ENCODE peak calls at places on chromosomes 5 and 9, in five cellular contexts. J is GM12878, B is A549, L is HepG2, P is K562. R is an unnamed sample.

GRCh38 chr5:140672455-140673186 is 755 bp downstream of the DND1 start:
- DNase-seq in L (no peak), J (no peak), P (no peak), B (no peak), R (peak; percentile 50)

GRCh38 chr9:121179930-121180681 is 21.6 kb downstream of the RAB14 start:
- DNase-seq in B (no peak), J (no peak), L (no peak), P (no peak), R (no peak)

GRCh38 chr5:147565524-147565923 is 55.7 kb upstream of the DPYSL3 start:
- DNase-seq in L (peak; percentile 17), J (no peak), P (no peak), B (peak; percentile 56), R (no peak)

GRCh38 chr5:38809388-38810359 is 36.1 kb upstream of the OSMR start:
- DNase-seq in L (peak; percentile 68), B (peak; percentile 87), P (peak; percentile 87), J (no peak), R (peak; percentile 83)

GRCh38 chr5:1265026-1265425 is 29.8 kb downstream of the TERT start:
- DNase-seq in J (no peak), P (no peak), B (no peak), L (no peak), R (no peak)

GRCh38 chr5:42268630-42269029 is 154.6 kb upstream of the GHR start:
- DNase-seq in J (no peak), P (no peak), B (no peak), L (no peak), R (peak; percentile 61)

GRCh38 chr5:158174918-158175663 is 316.1 kb upstream of the CLINT1 start:
- DNase-seq in J (peak; percentile 27), B (peak; percentile 59), P (peak; percentile 63), L (peak; percentile 32), R (peak; percentile 71)

GRCh38 chr5:169917425-169917824 is 62.9 kb downstream of the INSYN2B start:
- DNase-seq in L (no peak), J (no peak), B (no peak), P (no peak), R (no peak)

GRCh38 chr5:147481857-147482256 is 28.0 kb downstream of the DPYSL3 start:
- DNase-seq in P (no peak), L (no peak), B (no peak), J (peak; percentile 40), R (no peak)

GRCh38 chr9:18568969-18569368 is 95.0 kb downstream of the ADAMTSL1 start:
- DNase-seq in P (no peak), B (no peak), L (no peak), J (no peak), R (no peak)

GRCh38 chr9:114034663-114035062 is 43.4 kb downstream of the AMBP start:
- DNase-seq in L (no peak), J (no peak), B (no peak), P (no peak), R (no peak)

GRCh38 chr5:59021837-59022514 is 439.1 kb downstream of the RAB3C start:
- DNase-seq in B (no peak), L (no peak), J (no peak), P (no peak), R (no peak)

GRCh38 chr5:57231607-57232006 is 57.7 kb downstream of the GPBP1 start:
- DNase-seq in J (no peak), L (no peak), P (no peak), B (no peak), R (no peak)

GRCh38 chr5:117801583-117801982 is 1186.8 kb downstream of the DTWD2 start:
- DNase-seq in B (no peak), J (no peak), L (no peak), P (no peak), R (no peak)

GRCh38 chr5:111863801-111864200 is 106.8 kb upstream of the NREP start:
- DNase-seq in J (no peak), B (no peak), P (no peak), L (no peak), R (peak; percentile 38)

GRCh38 chr5:43389679-43390329 is 22.4 kb downstream of the CCL28 start:
- DNase-seq in J (peak; percentile 40), L (peak; percentile 87), P (peak; percentile 92), B (peak; percentile 91), R (peak; percentile 95)

GRCh38 chr9:120659617-120660169 is 54.6 kb downstream of the MEGF9 start:
- DNase-seq in P (no peak), L (no peak), J (no peak), B (no peak), R (no peak)

DNA sequence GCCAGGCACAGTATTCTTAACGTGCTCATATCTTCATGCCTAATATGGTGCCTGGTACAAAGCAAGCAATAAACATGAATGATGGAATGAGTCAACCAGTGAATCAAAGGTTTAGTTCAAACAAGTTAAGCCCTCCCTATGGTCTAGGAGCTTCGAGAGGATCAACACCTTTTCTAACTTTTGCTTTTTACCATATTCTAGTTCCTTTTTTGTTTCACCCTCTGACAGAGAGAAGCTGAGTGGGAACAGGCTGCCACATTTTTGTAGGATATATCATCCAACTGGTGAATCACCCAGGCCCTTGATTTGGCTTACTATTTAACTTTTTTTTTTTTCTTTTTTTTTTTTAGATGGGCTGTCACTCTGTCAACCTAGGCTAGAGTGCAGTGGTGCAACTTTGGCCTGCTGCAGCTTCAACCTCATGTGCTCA is 39.3 kb upstream of the TNC start:
- DNase-seq in P (no peak), B (peak; percentile 62), J (no peak), L (no peak), R (no peak)
- H3K4me3 ChIP-seq in P (no peak overlapping the region), B (no peak overlapping the region), J (no peak overlapping the region), L (no peak overlapping the region), R (no peak overlapping the region)

DNA sequence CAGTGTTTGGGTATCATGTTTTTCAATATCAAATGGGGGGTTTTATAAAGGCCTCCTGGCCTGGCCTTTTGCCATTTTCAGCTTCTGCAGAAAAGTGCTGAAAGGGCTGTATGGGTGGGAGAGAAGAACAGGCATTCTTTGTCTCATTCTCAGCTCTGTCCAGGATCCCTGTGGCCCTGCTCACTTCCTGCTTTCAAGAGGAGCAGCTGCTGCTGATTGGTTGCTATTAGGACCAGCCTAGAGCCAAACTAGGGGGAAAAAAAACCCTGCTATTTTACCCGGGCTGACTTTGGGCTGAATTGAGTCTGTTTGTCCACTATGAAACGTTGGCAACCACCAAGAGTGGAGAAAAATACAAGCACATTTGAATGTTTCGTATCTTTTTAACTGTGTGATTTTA is 117.1 kb downstream of the CMYA5 start:
- DNase-seq in B (no peak), J (no peak), P (peak; percentile 18), L (no peak), R (peak; percentile 20)
- TF ChIP-seq MYC in B (no peak), J (no peak), P (no peak), L (no peak), R (no peak)

GRCh38 chr9:126947529-126947928 is 32.9 kb downstream of the RALGPS1 start:
- DNase-seq in J (no peak), P (peak; percentile 13), L (no peak), B (no peak), R (no peak)
- TF ChIP-seq CTCF in J (peak; percentile 36), P (peak; percentile 40), L (peak; percentile 29), B (no peak), R (no peak)

DNA sequence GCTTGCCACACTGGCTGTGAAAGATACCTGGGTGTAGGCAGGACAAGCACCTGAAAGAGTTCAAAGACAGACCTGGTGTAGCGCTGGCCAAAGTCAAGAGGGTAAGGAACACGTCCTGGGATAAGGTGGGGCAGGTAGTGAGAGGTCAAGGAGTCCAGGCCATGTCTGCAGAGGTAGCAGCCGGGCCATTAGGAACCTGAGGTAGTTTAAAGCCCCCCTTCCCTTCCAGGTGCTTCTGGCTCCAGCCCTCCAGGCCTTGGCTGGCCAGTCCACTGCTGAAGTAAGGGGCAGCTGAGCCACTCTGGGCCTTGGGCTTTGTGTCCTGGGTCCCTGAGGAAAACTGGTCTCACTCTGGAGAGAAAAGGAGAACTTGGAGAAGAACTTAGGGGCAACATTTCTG is 13.9 kb upstream of the NR5A1 start:
- DNase-seq in J (no peak), P (no peak), B (no peak), L (no peak), R (no peak)
- H3K4me3 ChIP-seq in J (no peak overlapping the region), P (no peak overlapping the region), B (no peak overlapping the region), L (no peak overlapping the region), R (no peak overlapping the region)

DNA sequence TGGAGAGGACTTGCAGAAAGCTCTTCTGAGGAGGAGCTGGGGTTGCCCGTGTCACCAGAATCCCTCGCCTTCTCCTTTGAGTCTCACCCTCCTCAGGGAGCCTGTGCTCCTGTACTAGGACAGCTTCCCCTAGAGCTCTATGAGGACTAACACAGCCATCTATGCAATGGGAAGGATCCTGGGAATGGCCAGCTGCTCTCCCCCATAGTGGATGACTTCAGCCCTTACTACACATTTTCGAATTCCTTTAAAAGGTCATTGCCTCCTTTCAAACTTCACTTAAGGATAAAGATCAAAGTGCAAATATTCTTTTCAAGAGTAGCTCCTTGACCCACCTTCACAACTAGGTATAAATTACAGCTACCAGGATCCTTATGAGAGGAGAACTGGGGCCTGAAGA is 55.1 kb downstream of the PRDM6 start:
- DNase-seq in P (no peak), J (no peak), L (no peak), B (no peak), R (no peak)
- TF ChIP-seq MYC in P (no peak), J (no peak), L (no peak), B (no peak), R (no peak)

GRCh38 chr9:69004836-69005235 is 9.1 kb downstream of the PRKACG start:
- DNase-seq in J (no peak), B (no peak), P (no peak), L (no peak), R (no peak)
- TF ChIP-seq CTCF in J (no peak), B (no peak), P (no peak), L (no peak), R (no peak)

GRCh38 chr5:149240354-149240998 is 31.2 kb upstream of the AFAP1L1 start:
- DNase-seq in B (no peak), P (peak; percentile 7), L (no peak), J (no peak), R (peak; percentile 68)
- H3K4me3 ChIP-seq in B (no peak overlapping the region), P (no peak overlapping the region), L (no peak overlapping the region), J (no peak overlapping the region), R (no peak overlapping the region)

DNA sequence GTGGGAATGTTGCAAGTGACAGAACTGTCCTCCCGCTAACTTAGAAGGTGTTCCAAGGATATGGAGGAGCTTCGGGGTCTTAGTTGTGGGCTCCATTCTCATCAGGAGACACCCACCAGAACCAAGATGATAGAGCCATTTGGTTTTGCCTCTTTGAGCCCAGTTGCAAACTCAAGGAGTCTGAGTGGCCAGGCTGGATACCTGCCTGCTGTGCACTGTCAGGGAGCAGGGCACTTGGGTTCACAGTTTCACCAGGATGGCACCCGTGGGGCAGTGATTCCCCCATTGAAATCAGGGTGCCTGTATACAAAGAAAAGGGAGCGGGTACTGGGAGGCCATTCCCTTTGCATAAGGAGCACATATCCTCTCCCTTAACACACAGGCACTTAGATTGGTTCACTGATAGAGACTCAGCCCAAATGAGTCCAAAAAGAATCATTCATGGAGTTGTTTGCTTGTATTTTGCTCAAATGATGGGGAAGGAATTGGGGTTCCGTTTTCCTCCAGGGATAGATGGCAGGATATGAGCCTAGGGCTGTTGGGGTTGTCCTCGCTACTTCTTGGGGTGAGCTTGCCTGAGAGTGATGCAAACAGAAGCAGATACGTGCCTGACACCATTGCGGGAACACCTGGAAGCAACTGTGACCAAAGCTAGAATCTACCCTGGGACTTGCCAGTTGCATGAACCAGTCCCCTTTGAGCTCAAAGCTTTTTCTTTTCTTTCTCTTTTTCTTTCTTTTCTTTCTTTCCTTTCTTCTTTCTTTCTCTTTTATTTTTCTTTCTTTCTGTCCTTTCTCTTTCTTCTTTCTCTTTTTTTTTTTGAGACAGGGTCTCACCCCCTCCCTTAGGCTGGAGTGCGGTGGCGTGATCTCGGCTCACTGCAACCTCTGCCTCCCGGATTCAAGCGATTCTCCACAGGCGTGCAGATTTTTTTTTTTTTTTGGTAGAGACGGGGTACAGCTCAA is 1.3 kb upstream of the PRR7 start:
- DNase-seq in L (no peak), B (no peak), J (no peak), P (no peak), R (peak; percentile 49)
- TF ChIP-seq MYC in L (no peak), B (no peak), J (no peak), P (no peak), R (no peak)

R was measured in NB4.